ENCODE peak calls at places on chromosome 2, in four cellular contexts. One of them, this sample, is unnamed.

GRCh38 chr2:203599509-203599908 is 64.4 kb upstream of the RAPH1 start:
- ATAC-seq in CD4-positive, CD25-positive, alpha-beta regulatory T cell: no peak
- ATAC-seq in gastrocnemius medialis: no peak
- ATAC-seq in CD8-positive, alpha-beta T cell: no peak
- ATAC-seq in this sample: no peak

GRCh38 chr2:69663860-69664259 is 20.3 kb upstream of the AAK1 start:
- ATAC-seq in CD4-positive, CD25-positive, alpha-beta regulatory T cell: no peak
- ATAC-seq in gastrocnemius medialis: no peak
- ATAC-seq in CD8-positive, alpha-beta T cell: no peak
- ATAC-seq in this sample: no peak

GRCh38 chr2:18169121-18169786 is 290.8 kb downstream of the KCNS3 start:
- ATAC-seq in CD4-positive, CD25-positive, alpha-beta regulatory T cell: no peak
- ATAC-seq in gastrocnemius medialis: no peak
- ATAC-seq in CD8-positive, alpha-beta T cell: no peak
- ATAC-seq in this sample: no peak

GRCh38 chr2:236974752-236975151 is 110.9 kb upstream of the COPS8 start:
- ATAC-seq in CD4-positive, CD25-positive, alpha-beta regulatory T cell: no peak
- ATAC-seq in gastrocnemius medialis: no peak
- ATAC-seq in CD8-positive, alpha-beta T cell: no peak
- ATAC-seq in this sample: no peak

GRCh38 chr2:168678153-168678853 is 124.1 kb upstream of the NOSTRIN start:
- ATAC-seq in CD4-positive, CD25-positive, alpha-beta regulatory T cell: no peak
- ATAC-seq in gastrocnemius medialis: no peak
- ATAC-seq in CD8-positive, alpha-beta T cell: no peak
- ATAC-seq in this sample: no peak

GRCh38 chr2:176910828-176911227 is 301.8 kb upstream of the HNRNPA3 start:
- ATAC-seq in CD4-positive, CD25-positive, alpha-beta regulatory T cell: no peak
- ATAC-seq in gastrocnemius medialis: no peak
- ATAC-seq in CD8-positive, alpha-beta T cell: no peak
- ATAC-seq in this sample: no peak

GRCh38 chr2:42249887-42250286 is 80.7 kb downstream of the EML4 start:
- ATAC-seq in CD4-positive, CD25-positive, alpha-beta regulatory T cell: no peak
- ATAC-seq in gastrocnemius medialis: peak; percentile 24
- ATAC-seq in CD8-positive, alpha-beta T cell: no peak
- ATAC-seq in this sample: no peak

GRCh38 chr2:6423131-6423530 is 442.6 kb downstream of the CMPK2 start:
- ATAC-seq in CD4-positive, CD25-positive, alpha-beta regulatory T cell: no peak
- ATAC-seq in gastrocnemius medialis: no peak
- ATAC-seq in CD8-positive, alpha-beta T cell: no peak
- ATAC-seq in this sample: no peak

GRCh38 chr2:207126724-207127314 is 38.9 kb downstream of the KLF7 start:
- ATAC-seq in CD4-positive, CD25-positive, alpha-beta regulatory T cell: no peak
- ATAC-seq in gastrocnemius medialis: no peak
- ATAC-seq in CD8-positive, alpha-beta T cell: no peak
- ATAC-seq in this sample: no peak

DNA sequence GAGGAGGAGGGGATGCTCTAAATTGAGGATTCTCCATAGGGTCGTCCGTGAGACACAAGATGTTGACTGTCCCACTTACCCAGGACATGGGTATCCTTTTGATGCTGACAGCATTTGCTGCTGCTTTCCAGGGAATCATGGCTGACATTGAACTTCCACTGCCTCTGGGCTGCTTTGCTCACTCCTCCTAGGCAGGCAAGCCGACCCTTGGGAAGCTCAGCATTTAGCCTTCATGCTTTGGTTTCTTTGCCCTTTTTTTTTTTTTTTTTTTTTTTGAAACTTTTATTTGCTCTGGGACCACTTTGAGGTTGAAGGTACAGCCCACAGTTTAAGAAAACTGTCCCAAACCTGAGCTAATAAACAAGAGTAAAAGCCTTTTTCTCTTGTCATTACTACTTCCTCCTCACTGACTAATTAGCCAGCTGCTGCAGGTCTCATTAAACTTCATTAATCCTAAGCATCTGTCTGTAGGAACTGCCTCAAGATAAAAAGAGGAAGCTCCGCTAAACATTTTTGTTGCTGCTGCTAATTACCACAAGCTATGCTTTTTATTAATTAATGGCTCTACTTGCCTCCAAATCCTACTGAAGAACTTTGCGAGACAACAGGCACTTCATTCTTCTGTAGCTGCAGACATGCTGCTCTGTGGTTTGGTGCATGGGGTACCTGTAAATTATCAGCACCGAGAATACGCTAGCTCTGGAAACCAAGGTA is 125.4 kb downstream of the SPTBN1 start:
- ATAC-seq in CD4-positive, CD25-positive, alpha-beta regulatory T cell: no peak
- ATAC-seq in gastrocnemius medialis: no peak
- ATAC-seq in CD8-positive, alpha-beta T cell: no peak
- ATAC-seq in this sample: no peak
- H3K27ac ChIP-seq in CD4-positive, CD25-positive, alpha-beta regulatory T cell: peak overlapping the region; percentile 87
- H3K27ac ChIP-seq in gastrocnemius medialis: no peak overlapping the region
- H3K27ac ChIP-seq in CD8-positive, alpha-beta T cell: peak overlapping the region; percentile 6
- H3K27ac ChIP-seq in this sample: no peak overlapping the region

GRCh38 chr2:181896286-181896685 is 4.8 kb downstream of the ITPRID2 start:
- ATAC-seq in CD4-positive, CD25-positive, alpha-beta regulatory T cell: no peak
- ATAC-seq in gastrocnemius medialis: no peak
- ATAC-seq in CD8-positive, alpha-beta T cell: no peak
- ATAC-seq in this sample: no peak

GRCh38 chr2:181891966-181892794 is 650 bp downstream of the ITPRID2 start:
- ATAC-seq in CD4-positive, CD25-positive, alpha-beta regulatory T cell: peak; percentile 54
- ATAC-seq in gastrocnemius medialis: peak; percentile 82
- ATAC-seq in CD8-positive, alpha-beta T cell: peak; percentile 63
- ATAC-seq in this sample: peak; percentile 67

GRCh38 chr2:181892795-181893435 is 1.4 kb downstream of the ITPRID2 start:
- ATAC-seq in CD4-positive, CD25-positive, alpha-beta regulatory T cell: no peak
- ATAC-seq in gastrocnemius medialis: no peak
- ATAC-seq in CD8-positive, alpha-beta T cell: no peak
- ATAC-seq in this sample: no peak

GRCh38 chr2:181894381-181894780 is 2.9 kb downstream of the ITPRID2 start:
- ATAC-seq in CD4-positive, CD25-positive, alpha-beta regulatory T cell: no peak
- ATAC-seq in gastrocnemius medialis: no peak
- ATAC-seq in CD8-positive, alpha-beta T cell: no peak
- ATAC-seq in this sample: no peak

GRCh38 chr2:181895788-181896187 is 4.3 kb downstream of the ITPRID2 start:
- ATAC-seq in CD4-positive, CD25-positive, alpha-beta regulatory T cell: no peak
- ATAC-seq in gastrocnemius medialis: no peak
- ATAC-seq in CD8-positive, alpha-beta T cell: no peak
- ATAC-seq in this sample: no peak
- H3K36me3 ChIP-seq in CD4-positive, CD25-positive, alpha-beta regulatory T cell: peaks cover 11% of the 10 kb centered on the region
- H3K36me3 ChIP-seq in gastrocnemius medialis: peaks cover 26% of the 10 kb centered on the region
- H3K36me3 ChIP-seq in CD8-positive, alpha-beta T cell: no peaks in the 10 kb centered on the region
- H3K36me3 ChIP-seq in this sample: no peaks in the 10 kb centered on the region

DNA sequence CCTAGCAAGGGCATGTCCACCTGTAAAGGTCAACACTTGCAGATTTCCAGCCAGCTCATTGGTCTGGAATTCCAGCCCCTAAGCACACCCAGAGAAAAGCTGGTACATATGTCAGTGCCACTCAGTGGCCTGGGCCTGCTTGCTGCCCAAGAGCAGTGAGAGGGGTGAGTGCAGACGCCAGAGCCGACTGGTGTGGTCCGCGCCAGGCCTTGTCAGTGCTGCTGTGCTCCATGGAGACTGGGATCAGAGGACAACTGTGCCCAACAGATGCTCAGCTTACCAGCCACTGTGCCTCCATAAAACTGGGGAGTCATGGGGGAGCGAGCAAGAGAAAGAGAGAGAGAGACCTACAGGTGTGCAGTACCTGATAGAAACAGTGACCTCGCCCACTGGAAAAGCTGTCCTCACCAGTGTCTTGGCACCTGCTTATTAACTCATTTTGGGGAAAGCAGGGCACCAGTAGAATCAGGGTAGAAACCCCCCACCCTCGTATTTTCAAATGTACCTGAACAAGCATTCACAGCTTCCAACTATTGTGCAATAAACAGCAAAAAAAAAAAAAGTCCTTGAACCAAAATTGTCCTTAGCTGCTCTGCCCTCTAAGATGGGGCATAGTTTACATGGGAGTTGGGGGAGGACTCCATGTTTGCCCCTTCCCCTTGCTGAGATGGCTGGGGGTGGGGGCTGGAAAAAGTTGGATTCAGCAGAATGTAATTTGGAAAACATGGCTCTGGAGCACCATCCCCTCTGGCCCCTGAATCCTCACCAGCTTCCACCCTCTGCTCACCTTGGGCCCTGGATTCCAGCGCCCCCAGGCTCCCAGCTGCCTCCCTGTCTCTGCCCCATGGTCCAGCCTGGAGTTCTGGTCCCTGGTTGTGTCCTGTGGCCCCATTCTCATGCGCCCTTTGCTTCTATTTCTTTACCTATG is 1.4 kb upstream of the SP140L start:
- ATAC-seq in CD4-positive, CD25-positive, alpha-beta regulatory T cell: no peak
- ATAC-seq in gastrocnemius medialis: no peak
- ATAC-seq in CD8-positive, alpha-beta T cell: no peak
- ATAC-seq in this sample: no peak
- H3K4me1 ChIP-seq in CD4-positive, CD25-positive, alpha-beta regulatory T cell: peaks cover 68% of the 10 kb centered on the region
- H3K4me1 ChIP-seq in gastrocnemius medialis: peaks cover 23% of the 10 kb centered on the region
- H3K4me1 ChIP-seq in CD8-positive, alpha-beta T cell: peaks cover 46% of the 10 kb centered on the region
- H3K4me1 ChIP-seq in this sample: peaks cover 20% of the 10 kb centered on the region

GRCh38 chr2:28408764-28409599 is 16.3 kb downstream of the FOSL2 start:
- ATAC-seq in CD4-positive, CD25-positive, alpha-beta regulatory T cell: peak; percentile 83
- ATAC-seq in gastrocnemius medialis: no peak
- ATAC-seq in CD8-positive, alpha-beta T cell: peak; percentile 54
- ATAC-seq in this sample: no peak

GRCh38 chr2:28413152-28413895 is 20.7 kb downstream of the FOSL2 start:
- ATAC-seq in CD4-positive, CD25-positive, alpha-beta regulatory T cell: no peak
- ATAC-seq in gastrocnemius medialis: peak; percentile 71
- ATAC-seq in CD8-positive, alpha-beta T cell: no peak
- ATAC-seq in this sample: no peak

GRCh38 chr2:28412625-28413151 is 20.0 kb downstream of the FOSL2 start:
- ATAC-seq in CD4-positive, CD25-positive, alpha-beta regulatory T cell: no peak
- ATAC-seq in gastrocnemius medialis: no peak
- ATAC-seq in CD8-positive, alpha-beta T cell: no peak
- ATAC-seq in this sample: no peak

GRCh38 chr2:28411956-28412609 is 19.4 kb downstream of the FOSL2 start:
- ATAC-seq in CD4-positive, CD25-positive, alpha-beta regulatory T cell: no peak
- ATAC-seq in gastrocnemius medialis: no peak
- ATAC-seq in CD8-positive, alpha-beta T cell: no peak
- ATAC-seq in this sample: no peak

DNA sequence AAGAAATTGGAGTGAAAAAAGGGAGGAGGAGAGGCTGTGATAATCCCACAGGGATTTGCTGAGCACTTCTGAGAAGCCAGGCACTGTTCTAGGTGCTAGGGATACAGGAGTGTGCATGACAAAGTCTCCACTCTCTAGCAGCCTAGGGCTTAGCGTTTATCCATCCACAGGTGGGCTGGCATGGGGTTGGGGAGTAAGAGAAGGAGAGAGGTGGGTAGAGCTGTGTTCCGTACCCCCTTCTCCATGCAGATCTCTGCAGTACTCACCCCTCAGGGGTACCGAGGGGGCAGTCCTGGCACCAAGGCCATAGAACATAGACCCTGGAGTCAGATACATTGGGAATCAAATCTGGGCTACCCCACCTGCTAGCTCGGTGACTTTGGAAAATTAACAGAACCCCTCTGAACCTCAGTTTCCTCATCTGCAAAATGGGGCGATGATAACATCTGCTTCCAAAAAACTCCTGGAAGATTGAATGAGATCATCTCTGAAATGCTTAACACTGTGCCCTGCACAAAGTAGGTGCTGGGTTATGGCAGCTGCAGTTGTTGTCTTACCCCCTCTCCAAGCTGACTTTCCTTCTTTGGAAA is 18.6 kb downstream of the FOSL2 start:
- ATAC-seq in CD4-positive, CD25-positive, alpha-beta regulatory T cell: no peak
- ATAC-seq in gastrocnemius medialis: no peak
- ATAC-seq in CD8-positive, alpha-beta T cell: no peak
- ATAC-seq in this sample: no peak
- H3K27ac ChIP-seq in CD4-positive, CD25-positive, alpha-beta regulatory T cell: peak overlapping the region; percentile 74
- H3K27ac ChIP-seq in gastrocnemius medialis: peak overlapping the region; percentile 38
- H3K27ac ChIP-seq in CD8-positive, alpha-beta T cell: peak overlapping the region; percentile 60
- H3K27ac ChIP-seq in this sample: no peak overlapping the region

GRCh38 chr2:165933211-165933610 is 20.4 kb downstream of the TTC21B start:
- ATAC-seq in CD4-positive, CD25-positive, alpha-beta regulatory T cell: no peak
- ATAC-seq in gastrocnemius medialis: no peak
- ATAC-seq in CD8-positive, alpha-beta T cell: no peak
- ATAC-seq in this sample: no peak

GRCh38 chr2:165924950-165925349 is 28.6 kb downstream of the TTC21B start:
- ATAC-seq in CD4-positive, CD25-positive, alpha-beta regulatory T cell: no peak
- ATAC-seq in gastrocnemius medialis: no peak
- ATAC-seq in CD8-positive, alpha-beta T cell: no peak
- ATAC-seq in this sample: no peak

GRCh38 chr2:165927774-165928173 is 25.8 kb downstream of the TTC21B start:
- ATAC-seq in CD4-positive, CD25-positive, alpha-beta regulatory T cell: no peak
- ATAC-seq in gastrocnemius medialis: no peak
- ATAC-seq in CD8-positive, alpha-beta T cell: no peak
- ATAC-seq in this sample: no peak

DNA sequence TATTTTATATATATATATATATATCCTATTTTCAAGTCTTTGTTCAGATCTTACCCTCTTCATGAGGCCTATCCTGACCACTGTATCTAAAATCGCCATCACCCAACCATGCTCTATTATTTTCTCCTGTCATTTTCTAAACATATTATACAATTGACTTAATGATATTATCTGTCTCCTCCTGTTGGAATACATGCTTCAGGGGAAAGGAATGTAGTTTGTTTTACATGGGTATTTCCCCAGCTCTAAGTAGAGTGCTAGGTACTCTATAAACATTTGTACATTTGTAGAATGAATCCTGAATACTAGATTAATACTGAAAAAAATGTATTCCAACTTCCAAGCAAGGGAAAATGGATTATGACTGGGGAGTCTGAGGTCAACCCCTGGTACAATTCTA is 26.2 kb downstream of the TTC21B start:
- ATAC-seq in CD4-positive, CD25-positive, alpha-beta regulatory T cell: no peak
- ATAC-seq in gastrocnemius medialis: no peak
- ATAC-seq in CD8-positive, alpha-beta T cell: no peak
- ATAC-seq in this sample: no peak
- H3K36me3 ChIP-seq in CD4-positive, CD25-positive, alpha-beta regulatory T cell: peaks cover 55% of the 10 kb centered on the region
- H3K36me3 ChIP-seq in gastrocnemius medialis: peaks cover 70% of the 10 kb centered on the region
- H3K36me3 ChIP-seq in CD8-positive, alpha-beta T cell: peaks cover 29% of the 10 kb centered on the region
- H3K36me3 ChIP-seq in this sample: peaks cover 93% of the 10 kb centered on the region

GRCh38 chr2:85177031-85177824 is 44.0 kb downstream of the TCF7L1 start:
- ATAC-seq in CD4-positive, CD25-positive, alpha-beta regulatory T cell: no peak
- ATAC-seq in gastrocnemius medialis: no peak
- ATAC-seq in CD8-positive, alpha-beta T cell: no peak
- ATAC-seq in this sample: no peak

GRCh38 chr2:85173909-85174308 is 40.7 kb downstream of the TCF7L1 start:
- ATAC-seq in CD4-positive, CD25-positive, alpha-beta regulatory T cell: no peak
- ATAC-seq in gastrocnemius medialis: peak; percentile 47
- ATAC-seq in CD8-positive, alpha-beta T cell: no peak
- ATAC-seq in this sample: peak; percentile 35

GRCh38 chr2:85171916-85172315 is 38.7 kb downstream of the TCF7L1 start:
- ATAC-seq in CD4-positive, CD25-positive, alpha-beta regulatory T cell: no peak
- ATAC-seq in gastrocnemius medialis: no peak
- ATAC-seq in CD8-positive, alpha-beta T cell: no peak
- ATAC-seq in this sample: no peak

GRCh38 chr2:85175369-85176299 is 42.4 kb downstream of the TCF7L1 start:
- ATAC-seq in CD4-positive, CD25-positive, alpha-beta regulatory T cell: no peak
- ATAC-seq in gastrocnemius medialis: peak; percentile 84
- ATAC-seq in CD8-positive, alpha-beta T cell: no peak
- ATAC-seq in this sample: no peak

DNA sequence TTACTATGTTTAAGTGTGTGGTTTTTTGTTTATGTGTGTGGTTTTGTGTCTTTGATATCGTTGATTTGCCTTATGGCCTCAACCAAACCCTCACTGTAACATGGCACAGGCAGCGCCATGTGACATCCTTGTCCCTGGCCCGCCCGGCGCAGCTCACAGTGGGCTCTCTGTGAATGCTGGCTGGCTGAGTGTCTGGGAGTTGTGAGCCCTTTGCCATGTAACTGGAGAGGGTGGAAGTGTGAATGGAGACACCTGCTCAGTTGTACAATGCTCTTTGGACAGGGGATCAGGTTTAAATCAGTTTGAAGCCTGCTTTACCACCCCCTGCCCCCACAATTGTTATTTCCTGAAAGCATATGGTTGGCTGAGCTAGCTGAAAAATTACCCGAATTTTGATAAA is 41.8 kb downstream of the TCF7L1 start:
- ATAC-seq in CD4-positive, CD25-positive, alpha-beta regulatory T cell: no peak
- ATAC-seq in gastrocnemius medialis: peak; percentile 79
- ATAC-seq in CD8-positive, alpha-beta T cell: no peak
- ATAC-seq in this sample: no peak
- H3K4me1 ChIP-seq in CD4-positive, CD25-positive, alpha-beta regulatory T cell: peaks cover 8% of the 10 kb centered on the region
- H3K4me1 ChIP-seq in gastrocnemius medialis: peaks cover 67% of the 10 kb centered on the region
- H3K4me1 ChIP-seq in CD8-positive, alpha-beta T cell: no peaks in the 10 kb centered on the region
- H3K4me1 ChIP-seq in this sample: peaks cover 20% of the 10 kb centered on the region

This sample was measured in gastroesophageal sphincter.